ENCODE peak calls at places on chromosome 11, in eight cellular contexts. H is Kasumi-1; R is CD4-positive, alpha-beta T cell; C is activated naive CD4-positive, alpha-beta T cell treated with anti-CD3 and anti-CD28 coated beads, Interleukin-2, amount 50 U/mL, for 16 hours; M is colonic mucosa; J is CD8-positive, alpha-beta memory T cell; E is NCI-H460; P is naive thymus-derived CD8-positive, alpha-beta T cell. X is an unnamed sample.

GRCh38 chr11:76263657-76264056 is 57.4 kb upstream of the WNT11 start:
- DNase-seq in C (no peak), H (no peak), M (no peak), P (no peak), R (no peak), J (no peak), E (no peak), X (no peak)

GRCh38 chr11:65182258-65183170 is 786 bp downstream of the CAPN1 start:
- DNase-seq in M (peak; percentile 73), H (no peak), J (no peak), P (no peak), R (no peak), E (no peak), C (no peak), X (no peak)

GRCh38 chr11:117945047-117945820 is 16.0 kb upstream of the TMPRSS13 start:
- DNase-seq in E (no peak), P (no peak), C (no peak), R (no peak), M (no peak), J (no peak), H (peak; percentile 20), X (no peak)

GRCh38 chr11:133515075-133515474 is 17.2 kb downstream of the OPCML start:
- DNase-seq in J (no peak), E (no peak), H (no peak), C (no peak), P (no peak), M (no peak), R (no peak), X (no peak)

GRCh38 chr11:130782361-130783221 is 133.7 kb downstream of the SNX19 start:
- DNase-seq in P (no peak), M (no peak), J (no peak), H (no peak), R (no peak), E (no peak), C (no peak), X (no peak)

GRCh38 chr11:74330065-74330858 is 18.8 kb upstream of the P4HA3 start:
- DNase-seq in P (no peak), H (no peak), C (no peak), J (no peak), M (no peak), E (no peak), R (no peak), X (no peak)

GRCh38 chr11:119016216-119017009 is 1.7 kb downstream of the RPS25 start:
- DNase-seq in J (no peak), H (no peak), R (no peak), C (no peak), M (no peak), P (no peak), E (no peak), X (no peak)

GRCh38 chr11:12453243-12453642 is 75.9 kb downstream of the PARVA start:
- DNase-seq in R (no peak), E (no peak), M (no peak), P (no peak), C (no peak), H (no peak), J (no peak), X (no peak)

GRCh38 chr11:106446302-106446701 is 368.8 kb downstream of the AASDHPPT start:
- DNase-seq in J (no peak), M (no peak), P (no peak), C (no peak), E (no peak), R (no peak), H (no peak), X (no peak)

GRCh38 chr11:101022256-101022655 is 107.4 kb downstream of the PGR start:
- DNase-seq in J (no peak), E (no peak), C (no peak), M (no peak), H (no peak), R (no peak), P (no peak), X (no peak)

GRCh38 chr11:84686726-84687125 is 940.4 kb downstream of the DLG2 start:
- DNase-seq in E (no peak), H (peak; percentile 94), R (no peak), C (no peak), M (no peak), P (no peak), J (no peak), X (no peak)

GRCh38 chr11:19698493-19699292 is 13.9 kb upstream of the NAV2 start:
- DNase-seq in J (no peak), C (no peak), R (no peak), P (no peak), H (no peak), E (no peak), M (no peak), X (no peak)

GRCh38 chr11:2828585-2829330 is 56.8 kb downstream of the CDKN1C start:
- DNase-seq in E (no peak), H (no peak), R (no peak), M (no peak), P (no peak), C (no peak), J (no peak), X (no peak)

GRCh38 chr11:112615238-112615637 is 346.0 kb upstream of the NCAM1 start:
- DNase-seq in E (no peak), J (no peak), H (no peak), P (no peak), M (no peak), R (no peak), C (no peak), X (no peak)

X was measured in T-helper 1 cell.